ENCODE peak calls at places on chromosomes 13 and 19, in seven cellular contexts. J, S, V, I, T, Z and Y are unnamed samples.
A peak's percentile ranks its signal among the peaks of the same experiment; 100 is the strongest.

GRCh38 chr19:49590071-49590970 is 661 bp upstream of the PRR12 start:
- DNase-seq in J (peak; percentile 91), S (peak; percentile 97), V (peak; percentile 95), I (peak; percentile 100), T (peak; percentile 83), Z (peak; percentile 88), Y (peak; percentile 97)

GRCh38 chr19:45657520-45658163 is 10.4 kb upstream of the GIPR start:
- DNase-seq in J (no peak), S (no peak), V (no peak), I (no peak), T (no peak), Z (no peak), Y (no peak)

GRCh38 chr13:24742294-24742693 is 21.7 kb upstream of the RNF17 start:
- DNase-seq in J (no peak), S (no peak), V (no peak), I (no peak), T (no peak), Z (no peak), Y (no peak)

GRCh38 chr19:4183967-4184717 is 1.7 kb downstream of the ANKRD24 start:
- DNase-seq in J (no peak), S (no peak), V (no peak), I (no peak), T (no peak), Z (no peak), Y (no peak)

GRCh38 chr13:49499889-49500660 is 4.3 kb downstream of the PHF11 start:
- DNase-seq in J (no peak), S (peak; percentile 49), V (no peak), I (no peak), T (no peak), Z (no peak), Y (peak; percentile 63)

GRCh38 chr19:18273566-18274302 is 518 bp downstream of the IQCN start:
- DNase-seq in J (no peak), S (no peak), V (no peak), I (no peak), T (no peak), Z (no peak), Y (no peak)

GRCh38 chr13:95403349-95404140 is 102.3 kb upstream of the ABCC4 start:
- DNase-seq in J (no peak), S (no peak), V (no peak), I (no peak), T (no peak), Z (no peak), Y (no peak)

GRCh38 chr13:48731957-48732569 is 78.3 kb downstream of the CYSLTR2 start:
- DNase-seq in J (no peak), S (no peak), V (peak; percentile 56), I (no peak), T (peak; percentile 37), Z (no peak), Y (no peak)

GRCh38 chr19:27966390-27966816 is 1246.5 kb downstream of the UQCRFS1 start:
- DNase-seq in J (no peak), S (no peak), V (peak; percentile 9), I (peak; percentile 5), T (no peak), Z (no peak), Y (no peak)

GRCh38 chr19:7868671-7869452 is 5.3 kb downstream of the PRR36 start:
- DNase-seq in J (no peak), S (peak; percentile 65), V (peak; percentile 93), I (no peak), T (peak; percentile 55), Z (no peak), Y (no peak)

GRCh38 chr19:54660967-54661366 is 1.8 kb upstream of the LILRB4 start:
- DNase-seq in J (no peak), S (no peak), V (no peak), I (no peak), T (no peak), Z (peak; percentile 72), Y (no peak)

GRCh38 chr19:34173145-34173956 is 1.0 kb downstream of the LSM14A start:
- DNase-seq in J (peak; percentile 38), S (peak; percentile 15), V (peak; percentile 58), I (no peak), T (peak; percentile 2), Z (peak; percentile 29), Y (no peak)